ENCODE peak calls at places on chromosomes 12 and 14, in six cellular contexts. Q is skeletal muscle cell, O is GM18507, N is heart right ventricle, M is glomerular endothelial cell, S is glutamatergic neuron. A is an unnamed sample.

GRCh38 chr14:50060871-50061663 is 55.3 kb downstream of the VCPKMT start:
- DNase-seq in S (no peak), N (peak; percentile 67), M (no peak), Q (peak; percentile 86), O (no peak), A (no peak)

GRCh38 chr12:49057888-49058287 is 2.7 kb downstream of the KMT2D start:
- DNase-seq in S (no peak), M (no peak), N (no peak), O (no peak), Q (no peak), A (no peak)

GRCh38 chr14:63682727-63683593 is 41.3 kb upstream of the WDR89 start:
- DNase-seq in N (no peak), S (no peak), M (no peak), Q (no peak), O (no peak), A (no peak)

GRCh38 chr12:101074940-101075680 is 134.9 kb downstream of the SLC5A8 start:
- DNase-seq in Q (no peak), N (no peak), O (no peak), M (no peak), S (no peak), A (no peak)

GRCh38 chr14:83342590-83342989 is 1808.9 kb upstream of the SEL1L start:
- DNase-seq in M (no peak), N (peak; percentile 16), S (no peak), O (no peak), Q (no peak), A (no peak)

GRCh38 chr12:132488127-132489077 is 1.5 kb upstream of the FBRSL1 start:
- DNase-seq in S (no peak), Q (no peak), M (no peak), N (peak; percentile 68), O (no peak), A (no peak)

GRCh38 chr12:33649992-33650391 is 210.4 kb upstream of the SYT10 start:
- DNase-seq in O (no peak), N (no peak), S (no peak), M (no peak), Q (no peak), A (no peak)

GRCh38 chr12:88993655-88994054 is 358.6 kb downstream of the DUSP6 start:
- DNase-seq in N (no peak), M (peak; percentile 55), Q (peak; percentile 39), O (no peak), S (no peak), A (no peak)

GRCh38 chr12:109047081-109047805 is 5.1 kb upstream of the USP30 start:
- DNase-seq in Q (no peak), M (no peak), O (no peak), N (no peak), S (no peak), A (no peak)

GRCh38 chr12:113097716-113098427 is 37.7 kb downstream of the RASAL1 start:
- DNase-seq in N (peak; percentile 34), O (no peak), Q (no peak), M (no peak), S (no peak), A (no peak)

GRCh38 chr12:28568709-28569108 is 378.5 kb downstream of the CCDC91 start:
- DNase-seq in Q (no peak), O (no peak), N (no peak), M (no peak), S (no peak), A (no peak)

GRCh38 chr14:24943024-24943423 is 106.9 kb downstream of the STXBP6 start:
- DNase-seq in O (no peak), Q (no peak), S (no peak), M (no peak), N (no peak), A (no peak)

GRCh38 chr14:99123208-99123870 is 148.7 kb downstream of the BCL11B start:
- DNase-seq in Q (no peak), N (no peak), M (no peak), S (no peak), O (no peak), A (no peak)

GRCh38 chr14:42277840-42278239 is 671.2 kb downstream of the LRFN5 start:
- DNase-seq in M (no peak), N (no peak), Q (no peak), O (no peak), S (no peak), A (no peak)

GRCh38 chr12:13691598-13691997 is 289.8 kb downstream of the GRIN2B start:
- DNase-seq in M (no peak), Q (no peak), N (no peak), S (no peak), O (no peak), A (no peak)

GRCh38 chr14:86935241-86935640 is 1057.7 kb downstream of the GALC start:
- DNase-seq in M (no peak), O (no peak), S (no peak), N (no peak), Q (no peak), A (no peak)

GRCh38 chr14:75254901-75255300 is 23.7 kb upstream of the FOS start:
- DNase-seq in S (no peak), Q (no peak), O (no peak), M (no peak), N (no peak), A (no peak)

GRCh38 chr14:103127356-103127755 is 4.1 kb downstream of the TNFAIP2 start:
- DNase-seq in O (no peak), Q (no peak), M (no peak), N (no peak), S (no peak), A (no peak)

GRCh38 chr14:81305743-81306142 is 85.0 kb upstream of the GTF2A1 start:
- DNase-seq in Q (no peak), N (no peak), O (no peak), S (no peak), M (no peak), A (no peak)

GRCh38 chr14:102138935-102139247 is 806 bp upstream of the WDR20 start:
- DNase-seq in N (no peak), Q (no peak), S (no peak), M (no peak), O (no peak), A (no peak)

GRCh38 chr14:38992067-38992835 is 110.8 kb downstream of the SEC23A start:
- DNase-seq in Q (no peak), S (no peak), O (no peak), N (peak; percentile 63), M (peak; percentile 66), A (no peak)

GRCh38 chr12:19945559-19946485 is 422.5 kb upstream of the PDE3A start:
- DNase-seq in M (no peak), O (no peak), S (no peak), Q (peak; percentile 58), N (no peak), A (no peak)

GRCh38 chr12:81005635-81006034 is 67.9 kb upstream of the LIN7A start:
- DNase-seq in S (no peak), N (no peak), O (no peak), M (no peak), Q (no peak), A (no peak)

GRCh38 chr14:99035712-99036593 is 236.0 kb downstream of the BCL11B start:
- DNase-seq in N (peak; percentile 61), Q (peak; percentile 66), S (no peak), O (no peak), M (no peak), A (no peak)

GRCh38 chr14:64891839-64892375 is 12.2 kb upstream of the SPTB start:
- DNase-seq in S (no peak), Q (peak; percentile 17), N (peak; percentile 24), M (no peak), O (no peak), A (no peak)

GRCh38 chr12:1093166-1093751 is 102.2 kb downstream of the ERC1 start:
- DNase-seq in Q (peak; percentile 30), N (peak; percentile 51), M (peak; percentile 64), S (no peak), O (no peak), A (peak; percentile 11)

A was measured in GM12891.